ENCODE peak calls at places on chromosomes 7 and 10, in eight cellular contexts. One of them, this sample, is unnamed.

GRCh38 chr10:7915923-7916322 is 97.6 kb downstream of the TAF3 start:
- DNase-seq in fibroblast of the aortic adventitia: peak
- DNase-seq in CD4-positive, alpha-beta T cell: no peak
- DNase-seq in PC-9: no peak
- DNase-seq in pancreas: no peak
- DNase-seq in GDM1: no peak
- DNase-seq in osteocyte: no peak
- DNase-seq in aorta: no peak
- DNase-seq in this sample: peak

GRCh38 chr7:50953303-50953702 is 170.6 kb upstream of the GRB10 start:
- DNase-seq in fibroblast of the aortic adventitia: peak
- DNase-seq in CD4-positive, alpha-beta T cell: no peak
- DNase-seq in PC-9: no peak
- DNase-seq in pancreas: peak
- DNase-seq in GDM1: no peak
- DNase-seq in osteocyte: no peak
- DNase-seq in aorta: no peak
- DNase-seq in this sample: peak

GRCh38 chr10:126569513-126570447 is 100.7 kb downstream of the C10orf90 start:
- DNase-seq in fibroblast of the aortic adventitia: peak
- DNase-seq in CD4-positive, alpha-beta T cell: no peak
- DNase-seq in PC-9: no peak
- DNase-seq in pancreas: no peak
- DNase-seq in GDM1: no peak
- DNase-seq in osteocyte: no peak
- DNase-seq in aorta: no peak
- DNase-seq in this sample: peak

GRCh38 chr10:25758041-25758457 is 176.0 kb upstream of the MYO3A start:
- DNase-seq in fibroblast of the aortic adventitia: peak
- DNase-seq in CD4-positive, alpha-beta T cell: no peak
- DNase-seq in PC-9: no peak
- DNase-seq in pancreas: no peak
- DNase-seq in GDM1: peak
- DNase-seq in osteocyte: no peak
- DNase-seq in aorta: no peak
- DNase-seq in this sample: peak

GRCh38 chr10:43201545-43202131 is 63.4 kb downstream of the CSGALNACT2 start:
- DNase-seq in fibroblast of the aortic adventitia: no peak
- DNase-seq in CD4-positive, alpha-beta T cell: no peak
- DNase-seq in PC-9: no peak
- DNase-seq in pancreas: no peak
- DNase-seq in GDM1: no peak
- DNase-seq in osteocyte: no peak
- DNase-seq in aorta: peak
- DNase-seq in this sample: no peak

GRCh38 chr7:102129636-102130370 is 156.9 kb upstream of the SH2B2 start:
- DNase-seq in fibroblast of the aortic adventitia: no peak
- DNase-seq in CD4-positive, alpha-beta T cell: no peak
- DNase-seq in PC-9: no peak
- DNase-seq in pancreas: no peak
- DNase-seq in GDM1: no peak
- DNase-seq in osteocyte: no peak
- DNase-seq in aorta: no peak
- DNase-seq in this sample: no peak

GRCh38 chr7:95435422-95435780 is 573 bp upstream of the PON2 start:
- DNase-seq in fibroblast of the aortic adventitia: no peak
- DNase-seq in CD4-positive, alpha-beta T cell: no peak
- DNase-seq in PC-9: no peak
- DNase-seq in pancreas: no peak
- DNase-seq in GDM1: no peak
- DNase-seq in osteocyte: no peak
- DNase-seq in aorta: no peak
- DNase-seq in this sample: no peak

GRCh38 chr10:60171436-60172013 is 218.2 kb downstream of the ANK3 start:
- DNase-seq in fibroblast of the aortic adventitia: peak
- DNase-seq in CD4-positive, alpha-beta T cell: no peak
- DNase-seq in PC-9: peak
- DNase-seq in pancreas: no peak
- DNase-seq in GDM1: no peak
- DNase-seq in osteocyte: no peak
- DNase-seq in aorta: no peak
- DNase-seq in this sample: peak

GRCh38 chr7:148637094-148637493 is 46.5 kb downstream of the C7orf33 start:
- DNase-seq in fibroblast of the aortic adventitia: no peak
- DNase-seq in CD4-positive, alpha-beta T cell: no peak
- DNase-seq in PC-9: no peak
- DNase-seq in pancreas: no peak
- DNase-seq in GDM1: no peak
- DNase-seq in osteocyte: no peak
- DNase-seq in aorta: no peak
- DNase-seq in this sample: no peak

This sample was measured in amniotic epithelial cell.